ENCODE peak calls at places on chromosomes 12 and 14, in eight cellular contexts. P is K562, A is GM12878, N is HepG2, X is H1, B is HCT116, E is A549, H is SK-N-SH. K is an unnamed sample.

GRCh38 chr12:72330291-72330690 is 58.1 kb downstream of the TRHDE start:
- DNase-seq in P (no peak), A (no peak), N (no peak), X (no peak), B (no peak), E (no peak), H (no peak), K (peak)

GRCh38 chr12:103392722-103393121 is 103.0 kb downstream of the C12orf42 start:
- DNase-seq in P (no peak), A (peak), N (no peak), X (no peak), B (no peak), E (no peak), H (no peak), K (no peak)

GRCh38 chr12:92553389-92553788 is 149.4 kb upstream of the PLEKHG7 start:
- DNase-seq in P (no peak), A (no peak), N (no peak), X (no peak), B (no peak), E (no peak), H (no peak), K (no peak)

GRCh38 chr12:121990692-121991603 is 30.7 kb upstream of the BCL7A start:
- DNase-seq in P (no peak), A (peak), N (no peak), X (no peak), B (no peak), E (no peak), H (no peak), K (peak)

GRCh38 chr14:104286496-104286895 is 148.1 kb downstream of the KIF26A start:
- DNase-seq in P (no peak), A (no peak), N (no peak), X (no peak), B (no peak), E (no peak), H (no peak), K (no peak)

GRCh38 chr12:19515179-19515578 is 75.9 kb downstream of the AEBP2 start:
- DNase-seq in P (peak), A (no peak), N (no peak), X (no peak), B (peak), E (peak), H (no peak), K (no peak)

GRCh38 chr12:62250671-62251608 is 9.3 kb upstream of the USP15 start:
- DNase-seq in P (peak), A (peak), N (no peak), X (no peak), B (no peak), E (no peak), H (no peak), K (peak)

GRCh38 chr12:33752854-33753253 is 269.4 kb upstream of the ALG10 start:
- DNase-seq in P (peak), A (no peak), N (no peak), X (no peak), B (no peak), E (no peak), H (no peak), K (no peak)

GRCh38 chr14:72745546-72745945 is 148.4 kb downstream of the DPF3 start:
- DNase-seq in P (no peak), A (no peak), N (no peak), X (peak), B (no peak), E (peak), H (no peak), K (peak)

GRCh38 chr12:91778938-91779400 is 366.7 kb downstream of the BTG1 start:
- DNase-seq in P (peak), A (peak), N (peak), X (no peak), B (peak), E (peak), H (no peak), K (peak)

GRCh38 chr12:31393004-31393550 is 67.1 kb upstream of the SINHCAF start:
- DNase-seq in P (no peak), A (no peak), N (no peak), X (no peak), B (no peak), E (no peak), H (no peak), K (no peak)

GRCh38 chr12:79676579-79676978 is 14.2 kb downstream of the PAWR start:
- DNase-seq in P (no peak), A (no peak), N (no peak), X (no peak), B (no peak), E (no peak), H (no peak), K (no peak)

GRCh38 chr12:114335607-114336006 is 70.3 kb downstream of the TBX5 start:
- DNase-seq in P (no peak), A (no peak), N (no peak), X (peak), B (no peak), E (no peak), H (no peak), K (no peak)

GRCh38 chr12:65511927-65512326 is 233.4 kb downstream of the MSRB3 start:
- DNase-seq in P (no peak), A (no peak), N (no peak), X (no peak), B (no peak), E (no peak), H (no peak), K (no peak)

GRCh38 chr12:31651893-31652521 is 7.5 kb upstream of the ETFBKMT start:
- DNase-seq in P (no peak), A (no peak), N (no peak), X (no peak), B (no peak), E (no peak), H (peak), K (no peak)

GRCh38 chr12:124359671-124360581 is 65.0 kb downstream of the RFLNA start:
- DNase-seq in P (no peak), A (no peak), N (no peak), X (no peak), B (no peak), E (no peak), H (peak), K (no peak)

GRCh38 chr14:90342327-90342726 is 10.6 kb upstream of the NRDE2 start:
- DNase-seq in P (no peak), A (no peak), N (no peak), X (no peak), B (no peak), E (no peak), H (no peak), K (no peak)

GRCh38 chr12:91307957-91308705 is 125.5 kb upstream of the DCN start:
- DNase-seq in P (no peak), A (no peak), N (no peak), X (no peak), B (no peak), E (no peak), H (no peak), K (no peak)

GRCh38 chr14:80465541-80466220 is 254.4 kb upstream of the DIO2 start:
- DNase-seq in P (no peak), A (no peak), N (no peak), X (no peak), B (no peak), E (no peak), H (no peak), K (no peak)

GRCh38 chr14:59831121-59831730 is 39.4 kb downstream of the RTN1 start:
- DNase-seq in P (no peak), A (no peak), N (no peak), X (no peak), B (no peak), E (no peak), H (no peak), K (no peak)

GRCh38 chr12:2960432-2960956 is 1.3 kb downstream of the TEAD4 start:
- DNase-seq in P (no peak), A (no peak), N (peak), X (peak), B (no peak), E (peak), H (no peak), K (peak)

GRCh38 chr14:101034986-101035385 is 131.5 kb upstream of the RTL1 start:
- DNase-seq in P (no peak), A (no peak), N (no peak), X (no peak), B (no peak), E (no peak), H (no peak), K (no peak)

GRCh38 chr14:104587641-104588040 is 8.1 kb downstream of the C14orf180 start:
- DNase-seq in P (peak), A (no peak), N (no peak), X (no peak), B (no peak), E (no peak), H (peak), K (no peak)

DNA sequence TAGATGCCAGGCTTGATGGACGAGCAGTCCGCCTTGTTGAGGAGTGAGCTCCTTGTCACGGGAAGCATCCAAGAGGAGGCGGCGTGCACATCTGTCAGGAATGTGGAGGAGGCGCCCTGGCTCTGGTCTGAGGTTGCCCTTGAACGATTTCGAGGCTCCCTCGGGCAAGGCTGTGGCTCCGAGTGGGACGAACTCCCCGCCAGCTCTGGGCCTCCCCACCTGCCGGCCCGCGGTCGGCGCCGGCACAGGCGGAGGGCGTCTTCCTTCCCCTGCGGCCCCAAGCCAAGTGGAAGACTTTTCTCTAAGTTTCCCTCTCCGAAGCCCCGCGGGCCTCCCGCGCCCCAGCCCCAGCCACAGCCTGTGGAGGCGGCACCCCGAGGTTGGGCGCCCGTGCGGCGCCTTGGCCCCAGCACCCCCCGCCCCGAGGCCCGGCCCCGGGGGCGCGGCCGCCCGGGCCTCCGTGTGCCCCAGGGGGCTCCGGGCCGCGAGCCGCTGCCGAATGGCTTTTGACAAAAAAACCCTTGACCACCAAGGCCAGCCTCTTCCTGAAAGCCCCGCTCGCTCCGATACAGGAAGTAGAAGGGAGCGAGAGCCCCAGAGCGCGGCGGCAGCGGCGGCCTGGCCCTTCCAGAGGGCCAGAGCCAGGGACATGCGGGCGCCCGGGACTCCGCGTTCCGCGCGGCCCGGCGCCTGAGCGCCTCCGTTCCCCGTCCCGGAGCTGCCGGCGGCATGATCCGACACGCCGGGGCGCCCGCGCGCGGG is at the start of gene RIN3:
- DNase-seq in P (no peak), A (no peak), N (peak), X (peak), B (no peak), E (peak), H (peak), K (peak)
- TF ChIP-seq RAD21 in P (no peak), A (no peak), N (no peak), X (no peak), B (no peak), E (no peak), H (no peak), K (no peak)

GRCh38 chr12:81294325-81295190 is 216.7 kb downstream of the ACSS3 start:
- DNase-seq in P (no peak), A (no peak), N (no peak), X (no peak), B (no peak), E (no peak), H (no peak), K (no peak)

GRCh38 chr12:81300454-81300853 is 222.6 kb downstream of the ACSS3 start:
- DNase-seq in P (no peak), A (no peak), N (no peak), X (no peak), B (no peak), E (no peak), H (no peak), K (no peak)

GRCh38 chr12:81297606-81298005 is 219.7 kb downstream of the ACSS3 start:
- DNase-seq in P (no peak), A (no peak), N (no peak), X (no peak), B (no peak), E (no peak), H (no peak), K (no peak)

GRCh38 chr12:81295286-81295685 is 217.4 kb downstream of the ACSS3 start:
- DNase-seq in P (no peak), A (no peak), N (no peak), X (no peak), B (no peak), E (no peak), H (no peak), K (no peak)

DNA sequence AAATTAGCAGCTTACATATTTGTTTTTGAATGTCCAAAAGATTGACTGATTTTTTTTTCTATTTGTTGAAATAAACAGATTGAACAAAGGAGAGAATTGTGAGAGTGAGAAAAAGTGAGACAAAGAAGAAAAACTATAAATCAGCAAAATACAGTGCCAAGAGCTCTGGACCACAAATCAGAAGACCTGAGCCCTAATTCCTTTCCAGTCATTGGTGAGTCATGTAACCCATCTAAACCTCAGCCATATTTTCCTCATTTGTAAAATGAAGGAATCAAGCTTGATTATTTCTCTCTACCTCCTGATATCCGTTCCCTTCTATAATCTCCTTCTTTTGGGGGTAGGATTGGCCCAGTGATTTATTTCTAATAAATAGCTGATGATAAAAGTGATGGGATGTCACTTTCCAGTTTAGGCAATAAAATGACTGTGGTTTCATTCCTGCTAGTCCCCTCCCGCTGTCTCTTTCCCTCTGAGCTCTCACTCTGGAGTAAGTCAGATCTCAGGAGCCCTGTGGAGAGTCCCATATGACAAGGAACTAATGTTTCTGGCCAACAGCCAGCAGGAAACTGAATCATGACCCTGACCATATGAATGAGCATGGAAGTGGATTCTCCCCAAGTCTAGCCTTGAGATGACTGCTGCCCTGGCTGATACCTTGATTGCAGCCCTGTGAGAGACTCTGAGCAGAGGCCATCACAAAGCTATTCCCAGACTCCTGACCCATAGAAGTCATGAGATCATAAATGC is 218.9 kb downstream of the ACSS3 start:
- DNase-seq in P (no peak), A (no peak), N (no peak), X (no peak), B (no peak), E (no peak), H (no peak), K (peak)
- TF ChIP-seq RAD21 in P (no peak), A (no peak), N (no peak), X (no peak), B (no peak), E (no peak), H (no peak), K (no peak)

DNA sequence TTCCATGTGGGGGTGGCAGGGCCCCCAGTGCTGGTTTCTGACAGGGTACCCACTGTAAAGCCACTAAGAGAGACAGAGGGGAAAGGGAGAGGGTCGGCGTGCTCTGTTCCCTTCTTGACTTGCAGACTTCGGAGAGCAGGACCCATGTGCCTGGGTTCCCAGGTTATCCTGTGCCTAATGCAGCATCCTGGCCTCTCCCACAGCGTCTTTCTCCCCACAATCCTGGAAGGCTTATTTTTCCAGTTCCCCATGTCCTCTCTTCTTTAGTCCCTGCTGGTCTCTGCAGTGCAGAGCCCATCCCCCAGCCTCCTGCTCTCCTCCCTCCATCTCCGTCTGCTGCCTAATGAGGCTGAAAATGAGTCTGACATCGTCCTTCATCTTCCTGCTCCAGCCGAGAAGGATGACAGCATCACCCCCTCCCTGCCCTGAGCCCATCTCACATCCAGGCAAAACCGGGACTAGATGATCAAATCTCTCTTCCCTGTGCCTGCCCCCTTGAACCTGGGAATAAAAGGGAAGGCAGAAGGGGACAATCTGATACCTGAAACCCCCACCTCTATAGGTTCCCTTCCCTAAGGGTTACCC is 15.1 kb downstream of the CALCOCO1 start:
- DNase-seq in P (no peak), A (no peak), N (no peak), X (no peak), B (no peak), E (no peak), H (no peak), K (no peak)
- TF ChIP-seq RAD21 in P (no peak), A (no peak), N (no peak), X (no peak), B (no peak), E (no peak), H (no peak), K (no peak)

DNA sequence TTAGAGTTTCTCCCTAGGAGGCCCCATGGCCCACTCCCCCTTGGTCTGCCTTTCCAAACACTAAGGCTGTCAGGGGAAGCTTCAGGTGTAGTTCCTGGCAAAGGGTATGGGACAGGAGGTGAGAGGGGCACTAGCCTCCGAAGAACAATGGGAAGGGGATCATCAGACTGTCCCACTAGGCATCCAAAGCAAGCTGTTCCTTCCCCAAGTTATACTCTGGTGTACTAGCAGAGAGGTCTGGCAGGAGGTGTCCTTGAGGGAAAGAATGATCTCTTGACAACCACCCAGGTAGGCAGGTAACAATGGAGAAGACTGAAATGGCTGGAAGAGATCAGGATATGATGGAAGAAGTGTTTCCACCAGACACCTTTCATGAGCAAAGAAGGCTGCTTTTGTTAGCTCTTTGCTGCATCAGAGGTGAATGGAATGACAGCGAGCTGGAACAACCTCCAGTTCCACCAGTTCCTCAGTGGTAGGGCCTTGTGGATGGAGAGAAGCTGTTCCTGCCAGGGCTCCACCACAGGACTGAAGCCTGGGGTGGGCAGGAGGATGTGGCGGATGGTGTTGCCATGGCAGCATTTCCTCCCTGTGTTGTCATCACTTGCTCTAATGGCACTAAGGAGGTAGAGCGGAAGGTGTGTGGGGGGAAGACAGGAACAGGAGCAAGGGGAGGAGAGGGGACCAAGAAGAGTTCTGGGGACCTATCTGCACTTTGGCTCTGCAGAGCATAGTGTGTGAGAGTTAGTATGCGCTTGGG is 2.3 kb upstream of the AGAP2 start:
- DNase-seq in P (no peak), A (peak), N (no peak), X (no peak), B (no peak), E (no peak), H (no peak), K (no peak)
- TF ChIP-seq RAD21 in P (no peak), A (no peak), N (no peak), X (no peak), B (no peak), E (no peak), H (no peak), K (no peak)

GRCh38 chr14:24920265-24921080 is 129.5 kb downstream of the STXBP6 start:
- DNase-seq in P (no peak), A (no peak), N (no peak), X (no peak), B (no peak), E (no peak), H (no peak), K (no peak)
- TF ChIP-seq RAD21 in P (no peak), A (no peak), N (no peak), X (no peak), B (no peak), E (no peak), H (no peak), K (no peak)

DNA sequence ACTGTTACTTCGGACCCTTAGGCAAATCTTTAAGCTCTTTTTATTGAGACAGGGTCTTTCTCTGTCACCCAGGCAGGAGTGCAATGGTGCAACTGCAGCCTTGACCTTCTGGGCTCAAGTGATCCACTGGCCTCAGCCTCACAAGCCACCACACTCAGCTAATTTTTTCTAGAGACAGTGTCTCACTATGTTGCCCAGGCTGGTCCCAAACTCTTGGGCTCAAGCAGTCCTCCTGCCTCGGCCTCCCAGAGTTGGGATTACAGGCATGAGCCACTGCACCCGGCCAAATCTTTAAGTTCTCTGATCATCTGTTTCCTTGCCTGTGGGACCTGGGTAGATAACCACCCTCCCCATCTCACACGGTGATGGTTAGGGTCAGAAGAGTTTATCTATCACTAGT is 2.3 kb upstream of the GPX2 start:
- DNase-seq in P (no peak), A (no peak), N (no peak), X (no peak), B (no peak), E (no peak), H (no peak), K (no peak)
- TF ChIP-seq RAD21 in P (no peak), A (no peak), N (no peak), X (no peak), B (no peak), E (no peak), H (no peak), K (no peak)

DNA sequence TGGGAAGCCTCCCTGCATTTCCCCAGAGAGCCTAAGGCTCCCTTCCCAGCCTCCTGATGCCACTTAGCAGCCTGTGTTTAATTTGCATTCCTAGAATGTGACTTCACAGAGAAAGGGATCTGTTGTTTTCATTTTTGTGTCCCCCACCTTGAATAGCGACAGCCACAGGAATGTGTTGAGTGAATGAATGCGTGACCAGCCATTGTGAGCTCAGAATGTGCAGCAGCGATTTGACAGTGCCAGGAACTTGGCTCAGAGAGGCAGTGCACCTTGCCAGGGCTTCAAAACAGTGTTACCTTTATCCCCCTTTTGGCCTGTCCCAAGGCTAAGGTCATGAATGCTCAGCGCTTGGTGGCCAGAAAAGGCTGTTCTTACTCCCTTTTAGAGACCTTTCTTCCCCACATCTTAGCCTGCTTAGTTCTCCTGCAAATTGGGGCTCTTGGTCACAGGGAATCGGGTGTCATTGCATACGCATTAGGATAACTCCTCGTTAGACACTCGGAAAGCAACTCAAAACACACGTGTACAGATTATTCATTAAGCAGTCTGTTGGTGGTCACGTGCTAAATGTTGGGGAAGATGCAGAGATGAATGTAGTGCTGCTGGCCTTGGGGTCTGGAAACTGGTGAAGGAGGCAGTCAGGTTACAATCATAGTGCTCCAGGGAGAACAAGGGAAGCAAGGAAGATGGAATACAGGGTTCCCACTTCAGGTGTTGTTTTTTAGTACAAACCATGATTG is 9.8 kb downstream of the NTF3 start:
- DNase-seq in P (no peak), A (no peak), N (no peak), X (no peak), B (no peak), E (no peak), H (no peak), K (peak)
- TF ChIP-seq RAD21 in P (no peak), A (no peak), N (no peak), X (no peak), B (no peak), E (no peak), H (no peak), K (no peak)